ENCODE peak calls at places on chromosomes 2 and 18, in four cellular contexts. P is naive thymus-derived CD8-positive, alpha-beta T cell; E is Kasumi-1; R is activated CD8-positive, alpha-beta memory T cell treated with anti-CD3 and anti-CD28 coated beads, Interleukin-2, amount 50 U/mL, for 48 hours. D is an unnamed sample.

GRCh38 chr2:181772777-181773176 is 92.5 kb upstream of the NEUROD1 start:
- DNase-seq in P (no peak), E (no peak), R (no peak), D (no peak)

GRCh38 chr18:24201699-24202687 is 63.1 kb downstream of the CABYR start:
- DNase-seq in P (no peak), E (no peak), R (no peak), D (no peak)

GRCh38 chr2:107303964-107304363 is 418.0 kb upstream of the ST6GAL2 start:
- DNase-seq in P (no peak), E (no peak), R (no peak), D (no peak)

GRCh38 chr2:144713410-144713809 is 193.5 kb upstream of the ZEB2 start:
- DNase-seq in P (no peak), E (no peak), R (no peak), D (no peak)

GRCh38 chr2:55048514-55048924 is 1.7 kb downstream of the RTN4 start:
- DNase-seq in P (no peak), E (peak; percentile 38), R (no peak), D (no peak)

GRCh38 chr2:55136138-55136541 is 85.9 kb upstream of the RTN4 start:
- DNase-seq in P (no peak), E (no peak), R (no peak), D (no peak)

GRCh38 chr2:36889782-36890181 is 76.6 kb downstream of the STRN start:
- DNase-seq in P (no peak), E (peak; percentile 80), R (no peak), D (no peak)

GRCh38 chr2:239208470-239209180 is 192.2 kb downstream of the HDAC4 start:
- DNase-seq in P (no peak), E (no peak), R (no peak), D (no peak)

GRCh38 chr2:46446871-46447568 is 32.3 kb upstream of the TMEM247 start:
- DNase-seq in P (no peak), E (no peak), R (no peak), D (no peak)

GRCh38 chr2:16013571-16013970 is 73.2 kb downstream of the MYCN start:
- DNase-seq in P (no peak), E (no peak), R (no peak), D (no peak)

GRCh38 chr2:39660612-39661196 is 5.0 kb upstream of the TMEM178A start:
- DNase-seq in P (no peak), E (no peak), R (no peak), D (no peak)

GRCh38 chr2:119049968-119050657 is 108.1 kb downstream of the MARCO start:
- DNase-seq in P (no peak), E (peak; percentile 17), R (no peak), D (no peak)

GRCh38 chr18:33951031-33951430 is 273.7 kb downstream of the NOL4 start:
- DNase-seq in P (no peak), E (no peak), R (no peak), D (no peak)

GRCh38 chr2:161586517-161587167 is 37.6 kb upstream of the SLC4A10 start:
- DNase-seq in P (no peak), E (peak; percentile 69), R (no peak), D (no peak)

GRCh38 chr18:22827741-22828140 is 105.4 kb upstream of the RBBP8 start:
- DNase-seq in P (no peak), E (peak; percentile 12), R (no peak), D (no peak)

GRCh38 chr2:189086710-189087109 is 92.9 kb downstream of the COL5A2 start:
- DNase-seq in P (no peak), E (no peak), R (no peak), D (no peak)

GRCh38 chr2:178193496-178193822 is 853 bp upstream of the OSBPL6 start:
- DNase-seq in P (no peak), E (no peak), R (no peak), D (no peak)

GRCh38 chr2:209946539-209946938 is 55.9 kb upstream of the RPE start:
- DNase-seq in P (no peak), E (no peak), R (no peak), D (no peak)

GRCh38 chr2:10346929-10347558 is 44.3 kb downstream of the HPCAL1 start:
- DNase-seq in P (no peak), E (no peak), R (no peak), D (no peak)

GRCh38 chr2:88999365-88999764 is 307.9 kb downstream of the RPIA start:
- DNase-seq in P (no peak), E (no peak), R (no peak), D (no peak)

GRCh38 chr18:58541789-58542425 is 87.0 kb downstream of the ALPK2 start:
- DNase-seq in P (no peak), E (peak; percentile 73), R (no peak), D (no peak)

GRCh38 chr18:44903327-44903726 is 222.6 kb downstream of the SETBP1 start:
- DNase-seq in P (no peak), E (no peak), R (no peak), D (no peak)

GRCh38 chr18:73696171-73696570 is 451.5 kb downstream of the FBXO15 start:
- DNase-seq in P (no peak), E (no peak), R (no peak), D (no peak)

GRCh38 chr2:179263015-179263414 is 1.6 kb downstream of the SESTD1 start:
- DNase-seq in P (no peak), E (no peak), R (no peak), D (no peak)

GRCh38 chr2:28668106-28668814 is 83.4 kb upstream of the PPP1CB start:
- DNase-seq in P (no peak), E (no peak), R (no peak), D (no peak)

GRCh38 chr2:162073776-162074578 is at the start of gene DPP4:
- DNase-seq in P (peak; percentile 57), E (peak; percentile 43), R (peak; percentile 81), D (peak; percentile 86)